ENCODE peak calls at places on chromosome 1, in seven cellular contexts. P, H, T, X, W, U and N are unnamed samples.

GRCh38 chr1:39683591-39684312 is 7.5 kb downstream of the HPCAL4 start:
- DNase-seq in P (no peak), H (no peak), T (no peak), X (no peak), W (peak), U (no peak), N (no peak)

GRCh38 chr1:168774241-168774640 is 45.2 kb upstream of the DPT start:
- DNase-seq in P (peak), H (no peak), T (no peak), X (no peak), W (no peak), U (peak), N (no peak)

GRCh38 chr1:234617986-234618725 is 8.2 kb upstream of the IRF2BP2 start:
- DNase-seq in P (no peak), H (no peak), T (no peak), X (no peak), W (peak), U (no peak), N (no peak)

GRCh38 chr1:192104852-192105251 is 53.4 kb upstream of the RGS18 start:
- DNase-seq in P (no peak), H (no peak), T (no peak), X (no peak), W (no peak), U (no peak), N (no peak)

GRCh38 chr1:111446967-111447892 is 1.8 kb downstream of the WDR77 start:
- DNase-seq in P (no peak), H (no peak), T (peak), X (no peak), W (no peak), U (no peak), N (peak)

GRCh38 chr1:41673806-41674205 is 189.3 kb upstream of the EDN2 start:
- DNase-seq in P (no peak), H (peak), T (peak), X (peak), W (no peak), U (no peak), N (no peak)

GRCh38 chr1:225469051-225469450 is 41.2 kb upstream of the LBR start:
- DNase-seq in P (no peak), H (peak), T (no peak), X (no peak), W (no peak), U (peak), N (no peak)

GRCh38 chr1:160747717-160748116 is 8.7 kb downstream of the SLAMF7 start:
- DNase-seq in P (no peak), H (no peak), T (no peak), X (no peak), W (no peak), U (no peak), N (no peak)

GRCh38 chr1:245876586-245876985 is 630.5 kb downstream of the SMYD3 start:
- DNase-seq in P (no peak), H (no peak), T (no peak), X (no peak), W (no peak), U (no peak), N (no peak)

GRCh38 chr1:12436817-12437599 is 181.0 kb downstream of the DHRS3 start:
- DNase-seq in P (no peak), H (no peak), T (no peak), X (no peak), W (no peak), U (no peak), N (no peak)

GRCh38 chr1:54362881-54363340 is 43.3 kb downstream of the SSBP3 start:
- DNase-seq in P (no peak), H (no peak), T (no peak), X (no peak), W (no peak), U (peak), N (no peak)

GRCh38 chr1:21553116-21553926 is 44.1 kb downstream of the ALPL start:
- DNase-seq in P (no peak), H (no peak), T (no peak), X (no peak), W (no peak), U (no peak), N (no peak)

DNA sequence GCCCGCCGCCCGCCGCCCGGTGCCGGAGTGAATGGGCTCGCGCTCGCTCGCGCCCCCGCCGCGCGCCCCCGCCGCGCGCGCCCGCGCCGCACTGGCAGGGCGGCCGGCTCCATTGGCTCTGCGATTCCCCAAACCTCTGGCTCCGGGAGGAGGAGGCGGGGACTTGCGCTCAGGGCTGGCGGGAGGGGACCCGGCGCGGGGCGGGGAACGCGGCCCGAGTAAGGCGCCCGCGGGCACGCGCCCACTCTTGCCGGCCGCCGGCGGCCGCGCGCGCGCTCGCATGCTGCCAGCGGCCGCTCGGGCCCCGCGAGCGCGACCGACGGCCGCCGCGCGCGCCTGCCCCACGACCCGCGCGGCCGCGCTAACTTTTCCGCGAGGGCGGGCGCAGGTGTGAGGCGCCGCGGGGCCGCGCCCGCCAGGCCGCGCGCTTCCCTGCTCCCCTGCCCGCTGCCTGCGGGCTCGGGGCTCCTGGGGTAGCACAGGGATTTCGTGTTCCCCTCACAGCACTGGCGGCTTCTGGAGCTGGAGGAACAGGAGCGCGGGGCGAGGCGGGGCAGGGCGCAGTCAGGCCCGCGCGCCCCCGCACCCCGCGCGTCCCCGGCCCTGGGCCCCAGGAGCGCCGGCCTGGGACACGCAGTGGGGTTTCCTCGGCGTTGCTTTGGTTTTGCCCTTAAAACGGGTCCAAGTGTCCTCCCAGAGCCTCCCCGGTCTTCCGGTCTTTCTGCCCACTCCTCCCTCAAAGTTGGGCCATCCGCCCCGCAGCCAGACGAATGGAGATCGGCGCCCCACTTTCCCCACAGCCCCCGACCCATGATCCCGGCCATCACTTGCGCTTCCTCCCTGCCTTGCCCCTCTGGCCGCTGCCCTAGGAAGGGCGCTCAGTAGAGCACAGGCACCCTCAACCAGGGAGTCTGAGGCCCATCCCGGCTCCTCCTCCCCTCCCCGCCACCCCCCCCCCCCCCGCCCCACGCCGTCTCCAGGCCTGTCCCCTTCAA is 101.5 kb downstream of the CASZ1 start:
- DNase-seq in P (peak), H (peak), T (peak), X (peak), W (peak), U (peak), N (peak)
- H3K4me3 ChIP-seq in P (peak), H (peak), T (peak), X (peak), W (peak), U (peak), N (no peak)

GRCh38 chr1:217431395-217431794 is 199.5 kb downstream of the GPATCH2 start:
- DNase-seq in P (no peak), H (no peak), T (peak), X (no peak), W (no peak), U (no peak), N (no peak)
- TF ChIP-seq CTCF in P (no peak), H (no peak), T (no peak), X (no peak), W (no peak), U (no peak), N (peak)

GRCh38 chr1:209747580-209748262 is 8.1 kb upstream of the TRAF3IP3 start:
- DNase-seq in P (peak), H (peak), T (peak), X (peak), W (peak), U (peak), N (peak)
- H3K4me3 ChIP-seq in P (no peak), H (peak), T (no peak), X (no peak), W (peak), U (peak), N (no peak)

GRCh38 chr1:34155851-34156250 is 9.2 kb downstream of the CSMD2 start:
- DNase-seq in P (no peak), H (no peak), T (no peak), X (no peak), W (no peak), U (no peak), N (no peak)

GRCh38 chr1:34156739-34157138 is 8.3 kb downstream of the CSMD2 start:
- DNase-seq in P (no peak), H (no peak), T (no peak), X (no peak), W (no peak), U (no peak), N (no peak)
- TF ChIP-seq CTCF in P (no peak), H (no peak), T (no peak), X (no peak), W (peak), U (no peak), N (peak)